ENCODE peak calls at places on chromosomes 16 and 17, in six cellular contexts. One of them, this sample, is unnamed.

GRCh38 chr17:79007504-79008381 is 1.8 kb downstream of the CANT1 start:
- DNase-seq in lower leg skin: no peak
- DNase-seq in neural progenitor cell: no peak
- DNase-seq in CD4-positive, alpha-beta T cell: no peak
- DNase-seq in CD14-positive monocyte: no peak
- DNase-seq in ascending aorta: peak
- DNase-seq in this sample: no peak

GRCh38 chr17:48513097-48513496 is 17.7 kb downstream of the HOXB1 start:
- DNase-seq in lower leg skin: no peak
- DNase-seq in neural progenitor cell: no peak
- DNase-seq in CD4-positive, alpha-beta T cell: no peak
- DNase-seq in CD14-positive monocyte: no peak
- DNase-seq in ascending aorta: no peak
- DNase-seq in this sample: no peak

GRCh38 chr17:3260163-3260562 is 38.0 kb downstream of the OR3A1 start:
- DNase-seq in lower leg skin: no peak
- DNase-seq in neural progenitor cell: no peak
- DNase-seq in CD4-positive, alpha-beta T cell: no peak
- DNase-seq in CD14-positive monocyte: no peak
- DNase-seq in ascending aorta: no peak
- DNase-seq in this sample: no peak

GRCh38 chr17:42672038-42672437 is 4.8 kb downstream of the PLEKHH3 start:
- DNase-seq in lower leg skin: no peak
- DNase-seq in neural progenitor cell: no peak
- DNase-seq in CD4-positive, alpha-beta T cell: no peak
- DNase-seq in CD14-positive monocyte: no peak
- DNase-seq in ascending aorta: peak
- DNase-seq in this sample: no peak

GRCh38 chr17:77315551-77316190 is 174.9 kb downstream of the SEC14L1 start:
- DNase-seq in lower leg skin: no peak
- DNase-seq in neural progenitor cell: no peak
- DNase-seq in CD4-positive, alpha-beta T cell: no peak
- DNase-seq in CD14-positive monocyte: peak
- DNase-seq in ascending aorta: no peak
- DNase-seq in this sample: no peak

GRCh38 chr17:27296427-27296979 is 2.6 kb downstream of the WSB1 start:
- DNase-seq in lower leg skin: no peak
- DNase-seq in neural progenitor cell: no peak
- DNase-seq in CD4-positive, alpha-beta T cell: no peak
- DNase-seq in CD14-positive monocyte: no peak
- DNase-seq in ascending aorta: no peak
- DNase-seq in this sample: no peak

GRCh38 chr17:41811549-41812175 is at the start of gene P3H4:
- DNase-seq in lower leg skin: peak
- DNase-seq in neural progenitor cell: peak
- DNase-seq in CD4-positive, alpha-beta T cell: peak
- DNase-seq in CD14-positive monocyte: peak
- DNase-seq in ascending aorta: peak
- DNase-seq in this sample: peak

GRCh38 chr17:66493283-66494019 is 191.0 kb downstream of the PRKCA start:
- DNase-seq in lower leg skin: no peak
- DNase-seq in neural progenitor cell: no peak
- DNase-seq in CD4-positive, alpha-beta T cell: no peak
- DNase-seq in CD14-positive monocyte: no peak
- DNase-seq in ascending aorta: no peak
- DNase-seq in this sample: no peak

GRCh38 chr16:59964232-59964924 is 1230.3 kb upstream of the GOT2 start:
- DNase-seq in lower leg skin: no peak
- DNase-seq in neural progenitor cell: no peak
- DNase-seq in CD4-positive, alpha-beta T cell: no peak
- DNase-seq in CD14-positive monocyte: no peak
- DNase-seq in ascending aorta: no peak
- DNase-seq in this sample: no peak

GRCh38 chr16:88453621-88454314 is 688 bp downstream of the ZFPM1 start:
- DNase-seq in lower leg skin: no peak
- DNase-seq in neural progenitor cell: peak
- DNase-seq in CD4-positive, alpha-beta T cell: no peak
- DNase-seq in CD14-positive monocyte: no peak
- DNase-seq in ascending aorta: no peak
- DNase-seq in this sample: peak

GRCh38 chr16:88454315-88455057 is 1.4 kb downstream of the ZFPM1 start:
- DNase-seq in lower leg skin: no peak
- DNase-seq in neural progenitor cell: peak
- DNase-seq in CD4-positive, alpha-beta T cell: no peak
- DNase-seq in CD14-positive monocyte: no peak
- DNase-seq in ascending aorta: no peak
- DNase-seq in this sample: peak

GRCh38 chr16:88458039-88458772 is 5.1 kb downstream of the ZFPM1 start:
- DNase-seq in lower leg skin: no peak
- DNase-seq in neural progenitor cell: no peak
- DNase-seq in CD4-positive, alpha-beta T cell: no peak
- DNase-seq in CD14-positive monocyte: no peak
- DNase-seq in ascending aorta: no peak
- DNase-seq in this sample: no peak

GRCh38 chr16:88456356-88457292 is 3.5 kb downstream of the ZFPM1 start:
- DNase-seq in lower leg skin: no peak
- DNase-seq in neural progenitor cell: no peak
- DNase-seq in CD4-positive, alpha-beta T cell: peak
- DNase-seq in CD14-positive monocyte: no peak
- DNase-seq in ascending aorta: no peak
- DNase-seq in this sample: peak

GRCh38 chr16:88455610-88456355 is 2.7 kb downstream of the ZFPM1 start:
- DNase-seq in lower leg skin: no peak
- DNase-seq in neural progenitor cell: peak
- DNase-seq in CD4-positive, alpha-beta T cell: peak
- DNase-seq in CD14-positive monocyte: no peak
- DNase-seq in ascending aorta: no peak
- DNase-seq in this sample: peak
- TF ChIP-seq CTCF in lower leg skin: no peak
- TF ChIP-seq CTCF in neural progenitor cell: no peak
- TF ChIP-seq CTCF in CD4-positive, alpha-beta T cell: peak
- TF ChIP-seq CTCF in CD14-positive monocyte: no peak
- TF ChIP-seq CTCF in ascending aorta: no peak
- TF ChIP-seq CTCF in this sample: no peak

GRCh38 chr16:48901712-48902374 is 291.9 kb upstream of the N4BP1 start:
- DNase-seq in lower leg skin: no peak
- DNase-seq in neural progenitor cell: peak
- DNase-seq in CD4-positive, alpha-beta T cell: no peak
- DNase-seq in CD14-positive monocyte: no peak
- DNase-seq in ascending aorta: no peak
- DNase-seq in this sample: no peak
- TF ChIP-seq CTCF in lower leg skin: no peak
- TF ChIP-seq CTCF in neural progenitor cell: peak
- TF ChIP-seq CTCF in CD4-positive, alpha-beta T cell: no peak
- TF ChIP-seq CTCF in CD14-positive monocyte: no peak
- TF ChIP-seq CTCF in ascending aorta: no peak
- TF ChIP-seq CTCF in this sample: no peak

DNA sequence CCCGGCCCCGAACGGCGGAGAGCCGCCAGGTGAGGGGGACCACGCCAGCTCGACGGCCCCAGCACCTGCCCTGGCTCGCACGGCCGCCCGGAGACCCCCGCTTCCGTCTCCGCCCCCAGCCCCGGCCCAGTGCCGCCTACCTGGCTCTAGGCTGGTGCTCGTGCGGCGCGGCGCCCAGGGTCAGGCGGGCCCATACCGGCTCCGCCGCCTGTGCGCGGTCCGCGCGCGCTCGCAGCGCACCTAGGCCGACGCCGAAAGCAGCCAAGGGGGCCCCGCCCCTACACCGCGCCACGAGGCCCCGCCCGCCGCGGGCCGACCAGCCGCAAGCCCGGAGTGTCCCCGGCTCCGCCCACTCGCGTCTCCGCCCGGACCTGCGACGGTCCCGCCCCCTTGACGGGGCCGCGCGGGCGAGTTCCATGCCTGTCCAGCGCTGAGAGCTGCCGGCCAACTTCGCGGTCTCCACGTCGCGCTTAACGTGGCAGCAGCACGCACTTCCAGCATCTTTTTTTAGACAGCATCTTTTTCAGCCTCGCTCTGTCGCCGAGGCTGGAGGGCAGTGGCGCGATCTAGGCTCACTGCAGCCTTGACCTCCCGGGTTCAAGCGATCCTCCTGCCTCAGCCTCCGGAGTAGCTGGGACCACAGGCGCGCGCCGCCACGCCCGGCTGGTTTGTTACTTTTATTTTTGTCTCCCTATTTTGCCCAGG is at the start of gene SLC25A39:
- DNase-seq in lower leg skin: peak
- DNase-seq in neural progenitor cell: peak
- DNase-seq in CD4-positive, alpha-beta T cell: peak
- DNase-seq in CD14-positive monocyte: peak
- DNase-seq in ascending aorta: peak
- DNase-seq in this sample: peak
- TF ChIP-seq CTCF in lower leg skin: no peak
- TF ChIP-seq CTCF in neural progenitor cell: no peak
- TF ChIP-seq CTCF in CD4-positive, alpha-beta T cell: no peak
- TF ChIP-seq CTCF in CD14-positive monocyte: no peak
- TF ChIP-seq CTCF in ascending aorta: no peak
- TF ChIP-seq CTCF in this sample: no peak

GRCh38 chr17:56679148-56679766 is 85.8 kb downstream of the NOG start:
- DNase-seq in lower leg skin: no peak
- DNase-seq in neural progenitor cell: peak
- DNase-seq in CD4-positive, alpha-beta T cell: no peak
- DNase-seq in CD14-positive monocyte: no peak
- DNase-seq in ascending aorta: no peak
- DNase-seq in this sample: no peak
- TF ChIP-seq CTCF in lower leg skin: no peak
- TF ChIP-seq CTCF in neural progenitor cell: peak
- TF ChIP-seq CTCF in CD4-positive, alpha-beta T cell: peak
- TF ChIP-seq CTCF in CD14-positive monocyte: peak
- TF ChIP-seq CTCF in ascending aorta: peak
- TF ChIP-seq CTCF in this sample: no peak

GRCh38 chr17:31917065-31917529 is 15.6 kb upstream of the UTP6 start:
- DNase-seq in lower leg skin: no peak
- DNase-seq in neural progenitor cell: no peak
- DNase-seq in CD4-positive, alpha-beta T cell: no peak
- DNase-seq in CD14-positive monocyte: no peak
- DNase-seq in ascending aorta: peak
- DNase-seq in this sample: no peak

GRCh38 chr17:31919802-31920525 is 16.8 kb upstream of the SUZ12 start:
- DNase-seq in lower leg skin: no peak
- DNase-seq in neural progenitor cell: no peak
- DNase-seq in CD4-positive, alpha-beta T cell: no peak
- DNase-seq in CD14-positive monocyte: no peak
- DNase-seq in ascending aorta: peak
- DNase-seq in this sample: no peak

GRCh38 chr17:31915456-31916100 is 14.1 kb upstream of the UTP6 start:
- DNase-seq in lower leg skin: no peak
- DNase-seq in neural progenitor cell: no peak
- DNase-seq in CD4-positive, alpha-beta T cell: no peak
- DNase-seq in CD14-positive monocyte: no peak
- DNase-seq in ascending aorta: peak
- DNase-seq in this sample: no peak

GRCh38 chr17:31916496-31917064 is 15.1 kb upstream of the UTP6 start:
- DNase-seq in lower leg skin: no peak
- DNase-seq in neural progenitor cell: no peak
- DNase-seq in CD4-positive, alpha-beta T cell: no peak
- DNase-seq in CD14-positive monocyte: no peak
- DNase-seq in ascending aorta: peak
- DNase-seq in this sample: no peak

DNA sequence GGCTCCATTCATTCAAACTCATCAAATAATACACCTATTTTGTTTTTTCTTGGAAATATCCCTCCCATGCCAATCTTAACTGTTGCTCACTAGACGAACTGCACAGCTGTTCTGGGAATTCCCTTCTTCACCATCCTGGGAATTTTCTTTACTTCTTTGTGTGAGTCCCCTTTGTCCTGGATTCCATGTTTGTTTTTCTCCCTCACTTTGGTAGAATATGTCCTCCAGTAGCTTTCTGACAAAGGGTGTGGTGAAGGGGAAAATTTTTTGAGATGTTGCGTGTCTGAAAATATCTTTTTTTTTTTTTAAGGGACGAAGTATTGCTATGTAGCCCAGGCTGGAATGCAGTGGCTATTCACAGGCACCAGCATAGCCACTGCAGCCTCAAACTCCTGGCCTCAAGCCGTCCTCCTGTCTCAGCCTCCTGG is 17.2 kb upstream of the UTP6 start:
- DNase-seq in lower leg skin: no peak
- DNase-seq in neural progenitor cell: peak
- DNase-seq in CD4-positive, alpha-beta T cell: no peak
- DNase-seq in CD14-positive monocyte: no peak
- DNase-seq in ascending aorta: peak
- DNase-seq in this sample: no peak
- TF ChIP-seq CTCF in lower leg skin: no peak
- TF ChIP-seq CTCF in neural progenitor cell: no peak
- TF ChIP-seq CTCF in CD4-positive, alpha-beta T cell: no peak
- TF ChIP-seq CTCF in CD14-positive monocyte: no peak
- TF ChIP-seq CTCF in ascending aorta: no peak
- TF ChIP-seq CTCF in this sample: no peak

GRCh38 chr17:69761767-69762321 is 313.2 kb upstream of the KCNJ16 start:
- DNase-seq in lower leg skin: peak
- DNase-seq in neural progenitor cell: no peak
- DNase-seq in CD4-positive, alpha-beta T cell: no peak
- DNase-seq in CD14-positive monocyte: no peak
- DNase-seq in ascending aorta: no peak
- DNase-seq in this sample: no peak
- TF ChIP-seq CTCF in lower leg skin: no peak
- TF ChIP-seq CTCF in neural progenitor cell: no peak
- TF ChIP-seq CTCF in CD4-positive, alpha-beta T cell: no peak
- TF ChIP-seq CTCF in CD14-positive monocyte: no peak
- TF ChIP-seq CTCF in ascending aorta: no peak
- TF ChIP-seq CTCF in this sample: no peak

DNA sequence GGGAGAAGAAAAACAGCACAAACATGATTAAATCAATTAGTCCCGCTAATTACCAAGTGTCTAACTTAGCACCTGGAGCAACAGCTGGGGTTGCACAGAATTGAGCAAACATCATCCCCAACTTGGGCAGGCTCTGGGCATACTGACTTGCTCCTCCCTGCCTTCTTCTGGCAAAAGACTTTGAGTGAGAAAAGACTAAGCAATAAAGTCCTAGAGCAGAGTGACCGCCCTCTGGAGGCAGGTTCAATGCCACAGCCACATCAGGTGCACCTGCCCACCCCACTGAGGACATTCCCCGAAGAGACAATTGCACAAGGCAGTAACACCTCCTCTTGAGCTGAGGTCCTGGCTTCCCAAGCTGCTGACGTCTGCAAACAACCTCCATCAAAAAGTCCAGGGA is 358.3 kb downstream of the SOX9 start:
- DNase-seq in lower leg skin: no peak
- DNase-seq in neural progenitor cell: no peak
- DNase-seq in CD4-positive, alpha-beta T cell: no peak
- DNase-seq in CD14-positive monocyte: no peak
- DNase-seq in ascending aorta: no peak
- DNase-seq in this sample: no peak
- TF ChIP-seq CTCF in lower leg skin: no peak
- TF ChIP-seq CTCF in neural progenitor cell: no peak
- TF ChIP-seq CTCF in CD4-positive, alpha-beta T cell: no peak
- TF ChIP-seq CTCF in CD14-positive monocyte: no peak
- TF ChIP-seq CTCF in ascending aorta: no peak
- TF ChIP-seq CTCF in this sample: no peak